ENCODE peak calls at places on chromosomes 5 and 9, in five cellular contexts. C, X, D, Y and H are unnamed samples.
A peak's percentile ranks its signal among the peaks of the same experiment; 100 is the strongest.

GRCh38 chr9:134332266-134332665 is 6.0 kb downstream of the RXRA start:
- ATAC-seq in C (no peak), X (no peak), D (no peak), Y (no peak), H (no peak)

GRCh38 chr9:123390337-123391135 is 34.5 kb downstream of the CRB2 start:
- ATAC-seq in C (no peak), X (no peak), D (no peak), Y (no peak), H (no peak)

GRCh38 chr5:127563133-127563532 is 45.7 kb downstream of the PRRC1 start:
- ATAC-seq in C (no peak), X (no peak), D (no peak), Y (no peak), H (no peak)

GRCh38 chr9:129761293-129761900 is 8.6 kb upstream of the PTGES start:
- ATAC-seq in C (no peak), X (peak; percentile 78), D (no peak), Y (no peak), H (no peak)

GRCh38 chr5:35659556-35659955 is 41.9 kb downstream of the SPEF2 start:
- ATAC-seq in C (no peak), X (no peak), D (no peak), Y (no peak), H (peak; percentile 45)

GRCh38 chr9:127793093-127793708 is 7.4 kb downstream of the CDK9 start:
- ATAC-seq in C (no peak), X (no peak), D (no peak), Y (no peak), H (no peak)

GRCh38 chr9:95098391-95098921 is 219.1 kb downstream of the FANCC start:
- ATAC-seq in C (no peak), X (no peak), D (no peak), Y (no peak), H (no peak)

GRCh38 chr9:70374962-70375618 is 39.4 kb downstream of the KLF9 start:
- ATAC-seq in C (no peak), X (no peak), D (no peak), Y (no peak), H (no peak)

GRCh38 chr9:111938427-111938800 is 41.8 kb downstream of the UGCG start:
- ATAC-seq in C (no peak), X (no peak), D (no peak), Y (peak; percentile 33), H (peak; percentile 20)

GRCh38 chr9:84556556-84556955 is 113.0 kb upstream of the NTRK2 start:
- ATAC-seq in C (no peak), X (no peak), D (no peak), Y (no peak), H (no peak)

GRCh38 chr9:3337515-3337914 is 188.3 kb downstream of the RFX3 start:
- ATAC-seq in C (no peak), X (peak; percentile 41), D (peak; percentile 66), Y (no peak), H (peak; percentile 62)

GRCh38 chr9:129610193-129610472 is 10.8 kb downstream of the C9orf50 start:
- ATAC-seq in C (peak; percentile 18), X (no peak), D (no peak), Y (no peak), H (peak; percentile 11)

GRCh38 chr5:37834542-37835399 is 5.1 kb downstream of the GDNF start:
- ATAC-seq in C (no peak), X (no peak), D (no peak), Y (no peak), H (no peak)

GRCh38 chr5:171635846-171636245 is 149.8 kb upstream of the SMIM23 start:
- ATAC-seq in C (no peak), X (no peak), D (no peak), Y (no peak), H (no peak)

GRCh38 chr5:166493627-166494026 is 1797.8 kb upstream of the WWC1 start:
- ATAC-seq in C (no peak), X (no peak), D (no peak), Y (no peak), H (no peak)

GRCh38 chr9:90517103-90517502 is 125.5 kb downstream of the DIRAS2 start:
- ATAC-seq in C (no peak), X (no peak), D (no peak), Y (no peak), H (no peak)

GRCh38 chr5:65769539-65769938 is 47.5 kb downstream of the NLN start:
- ATAC-seq in C (no peak), X (no peak), D (peak; percentile 38), Y (peak; percentile 39), H (peak; percentile 54)

GRCh38 chr9:136433043-136433715 is 6.5 kb downstream of the INPP5E start:
- ATAC-seq in C (no peak), X (no peak), D (no peak), Y (no peak), H (no peak)

GRCh38 chr5:157866536-157866935 is 7.6 kb upstream of the CLINT1 start:
- ATAC-seq in C (no peak), X (no peak), D (no peak), Y (no peak), H (no peak)

GRCh38 chr9:134007571-134007970 is 15.4 kb upstream of the VAV2 start:
- ATAC-seq in C (no peak), X (no peak), D (no peak), Y (no peak), H (no peak)

GRCh38 chr5:71762826-71763225 is 43.8 kb downstream of the CARTPT start:
- ATAC-seq in C (no peak), X (no peak), D (no peak), Y (no peak), H (no peak)

GRCh38 chr5:41246376-41246775 is 33.0 kb upstream of the C6 start:
- ATAC-seq in C (no peak), X (peak; percentile 41), D (no peak), Y (no peak), H (no peak)